ENCODE peak calls at places on chromosome 22, in seven cellular contexts. I is IMR-90; J is colonic mucosa; O is CD4-positive, alpha-beta T cell; Y is pancreas; S is spleen; P is fibroblast of lung. H is an unnamed sample.

GRCh38 chr22:39490135-39490798 is 11.8 kb upstream of the MIEF1 start:
- DNase-seq in Y (no peak), P (peak; percentile 72), J (peak; percentile 79), S (peak; percentile 97), I (peak; percentile 65), O (peak; percentile 75), H (peak; percentile 84)

GRCh38 chr22:36327922-36328551 is 59.7 kb downstream of the MYH9 start:
- DNase-seq in S (no peak), I (peak; percentile 78), O (no peak), J (no peak), Y (no peak), P (peak; percentile 85), H (no peak)

GRCh38 chr22:36762687-36763260 is 13.1 kb downstream of the IFT27 start:
- DNase-seq in S (peak; percentile 43), J (no peak), Y (peak; percentile 49), O (no peak), I (peak; percentile 68), P (peak; percentile 76), H (no peak)

GRCh38 chr22:22751043-22751603 is 106.7 kb downstream of the GGTLC2 start:
- DNase-seq in O (no peak), Y (no peak), P (no peak), J (no peak), S (no peak), I (no peak), H (no peak)

GRCh38 chr22:33564683-33565082 is 355.6 kb downstream of the LARGE1 start:
- DNase-seq in J (no peak), P (no peak), O (no peak), S (no peak), I (no peak), Y (no peak), H (no peak)

GRCh38 chr22:28911279-28911640 is 27.9 kb downstream of the ZNRF3 start:
- DNase-seq in S (no peak), O (no peak), I (no peak), J (no peak), Y (no peak), P (no peak), H (no peak)

GRCh38 chr22:31218565-31219262 is 6.6 kb downstream of the LIMK2 start:
- DNase-seq in Y (no peak), S (no peak), I (no peak), J (peak; percentile 36), O (no peak), P (no peak), H (peak; percentile 44)

GRCh38 chr22:19176175-19176630 is 2.3 kb downstream of the SLC25A1 start:
- DNase-seq in S (no peak), Y (no peak), J (no peak), P (no peak), I (no peak), O (no peak), H (no peak)

GRCh38 chr22:36585841-36586240 is 56.9 kb upstream of the EIF3D start:
- DNase-seq in Y (no peak), I (peak; percentile 20), P (no peak), O (no peak), S (peak; percentile 44), J (no peak), H (peak; percentile 58)

GRCh38 chr22:35638408-35638807 is 9.8 kb upstream of the APOL6 start:
- DNase-seq in J (peak; percentile 67), O (no peak), P (peak; percentile 95), Y (no peak), S (peak; percentile 72), I (peak; percentile 90), H (no peak)

GRCh38 chr22:43884600-43885318 is 7.1 kb downstream of the PNPLA5 start:
- DNase-seq in S (peak; percentile 82), Y (peak; percentile 90), J (peak; percentile 62), O (peak; percentile 38), P (peak; percentile 53), I (peak; percentile 31), H (peak; percentile 44)

GRCh38 chr22:28604961-28605360 is 74.7 kb downstream of the TTC28 start:
- DNase-seq in P (no peak), O (no peak), Y (no peak), S (no peak), I (peak; percentile 17), J (no peak), H (no peak)

GRCh38 chr22:28243539-28243938 is 324.5 kb upstream of the PITPNB start:
- DNase-seq in O (no peak), I (no peak), P (peak; percentile 23), J (no peak), S (no peak), Y (no peak), H (no peak)

GRCh38 chr22:29011200-29011867 is 50.3 kb downstream of the C22orf31 start:
- DNase-seq in P (no peak), O (no peak), J (peak; percentile 68), S (no peak), Y (no peak), I (no peak), H (no peak)

GRCh38 chr22:23054531-23055257 is 15.6 kb upstream of the GNAZ start:
- DNase-seq in S (peak; percentile 43), I (no peak), Y (peak; percentile 6), P (no peak), J (peak; percentile 15), O (no peak), H (no peak)

GRCh38 chr22:23184764-23185113 is 4.4 kb downstream of the BCR start:
- DNase-seq in J (no peak), S (no peak), Y (no peak), I (no peak), P (no peak), O (no peak), H (no peak)

GRCh38 chr22:28141614-28142013 is 222.6 kb upstream of the PITPNB start:
- DNase-seq in I (peak; percentile 77), J (no peak), P (peak; percentile 68), Y (no peak), S (no peak), O (no peak), H (no peak)

GRCh38 chr22:32055069-32055468 is 12.0 kb downstream of the SLC5A1 start:
- DNase-seq in Y (no peak), P (no peak), S (no peak), I (no peak), J (no peak), O (no peak), H (no peak)

GRCh38 chr22:28435960-28436359 is 243.7 kb downstream of the TTC28 start:
- DNase-seq in J (no peak), I (no peak), P (no peak), Y (no peak), O (no peak), S (no peak), H (peak; percentile 43)

GRCh38 chr22:37818397-37819099 is 4.6 kb upstream of the GALR3 start:
- DNase-seq in P (peak; percentile 51), O (peak; percentile 60), J (peak; percentile 71), S (peak; percentile 91), I (peak; percentile 35), Y (peak; percentile 86), H (no peak)

GRCh38 chr22:38799265-38800002 is 5.5 kb upstream of the DNAL4 start:
- DNase-seq in J (no peak), S (no peak), P (no peak), O (no peak), Y (no peak), I (peak; percentile 37), H (no peak)

GRCh38 chr22:36928826-36929535 is 15.6 kb downstream of the CSF2RB start:
- DNase-seq in S (no peak), O (no peak), I (no peak), Y (no peak), J (no peak), P (no peak), H (no peak)

GRCh38 chr22:24198682-24199052 is 17.4 kb downstream of the SUSD2 start:
- DNase-seq in Y (no peak), O (no peak), S (no peak), P (peak; percentile 15), I (no peak), J (no peak), H (no peak)
- H3K27ac ChIP-seq in Y (no peak overlapping the region), O (no peak overlapping the region), S (no peak overlapping the region), P (no peak overlapping the region), I (no peak overlapping the region), J (no peak overlapping the region), H (peak overlapping the region; percentile 21)

GRCh38 chr22:20804650-20805049 is 30.7 kb downstream of the SERPIND1 start:
- DNase-seq in I (no peak), S (no peak), P (no peak), O (no peak), Y (peak; percentile 29), J (no peak), H (no peak)

GRCh38 chr22:20805972-20806471 is 32.1 kb downstream of the SERPIND1 start:
- DNase-seq in J (no peak), I (peak; percentile 10), Y (peak; percentile 21), P (no peak), O (no peak), S (no peak), H (peak; percentile 13)

GRCh38 chr22:20802452-20802851 is 28.5 kb downstream of the SERPIND1 start:
- DNase-seq in Y (no peak), O (no peak), S (no peak), I (no peak), J (no peak), P (no peak), H (no peak)

GRCh38 chr22:20802922-20803553 is 29.1 kb downstream of the SERPIND1 start:
- DNase-seq in O (no peak), I (no peak), P (no peak), J (no peak), Y (peak; percentile 32), S (no peak), H (no peak)

GRCh38 chr22:20803696-20804324 is 29.9 kb downstream of the SERPIND1 start:
- DNase-seq in O (peak; percentile 29), I (peak; percentile 44), S (peak; percentile 76), Y (peak; percentile 58), P (peak; percentile 46), J (peak; percentile 36), H (no peak)
- TF ChIP-seq CTCF in O (peak; percentile 24), I (peak; percentile 60), S (no peak), Y (no peak), P (peak; percentile 70), J (peak; percentile 29), H (peak; percentile 32)

GRCh38 chr22:41846268-41847002 is 13.5 kb downstream of the SREBF2 start:
- DNase-seq in Y (no peak), P (no peak), O (no peak), J (no peak), I (no peak), S (no peak), H (no peak)
- H3K27ac ChIP-seq in Y (no peak overlapping the region), P (no peak overlapping the region), O (no peak overlapping the region), J (peak overlapping the region; percentile 9), I (no peak overlapping the region), S (no peak overlapping the region), H (peak overlapping the region; percentile 67)

GRCh38 chr22:46812034-46812605 is 49.7 kb downstream of the TBC1D22A start:
- DNase-seq in Y (peak; percentile 34), O (no peak), J (no peak), P (no peak), S (peak; percentile 48), I (no peak), H (no peak)

GRCh38 chr22:46815132-46815531 is 52.7 kb downstream of the TBC1D22A start:
- DNase-seq in I (no peak), Y (no peak), S (no peak), O (no peak), P (no peak), J (peak; percentile 38), H (no peak)

GRCh38 chr22:46812786-46813185 is 50.3 kb downstream of the TBC1D22A start:
- DNase-seq in S (no peak), I (no peak), J (no peak), Y (no peak), P (no peak), O (no peak), H (no peak)

GRCh38 chr22:46815559-46815895 is 53.1 kb downstream of the TBC1D22A start:
- DNase-seq in J (no peak), O (no peak), I (no peak), S (peak; percentile 52), Y (no peak), P (no peak), H (no peak)

GRCh38 chr22:46813816-46814597 is 51.6 kb downstream of the TBC1D22A start:
- DNase-seq in O (no peak), J (no peak), Y (peak; percentile 19), S (no peak), I (peak; percentile 61), P (peak; percentile 13), H (no peak)
- TF ChIP-seq CTCF in O (no peak), J (no peak), Y (no peak), S (no peak), I (no peak), P (no peak), H (no peak)

H was measured in RWPE1.